ENCODE peak calls at places on chromosome 22, in four cellular contexts. S is HepG2, M is GM12878, O is K562. U is an unnamed sample.

GRCh38 chr22:37627545-37627944 is 11.9 kb upstream of the SH3BP1 start:
- DNase-seq in O (no peak), S (no peak), M (no peak), U (no peak)

GRCh38 chr22:31173386-31174145 is 13.6 kb downstream of the RNF185 start:
- DNase-seq in S (no peak), O (no peak), M (no peak), U (no peak)

GRCh38 chr22:24525416-24526037 is 29.4 kb downstream of the GUCD1 start:
- DNase-seq in O (peak; percentile 80), S (peak; percentile 92), M (peak; percentile 62), U (peak; percentile 84)

GRCh38 chr22:23827351-23827995 is 11.3 kb downstream of the DERL3 start:
- DNase-seq in O (no peak), S (no peak), M (no peak), U (no peak)

GRCh38 chr22:37965940-37966664 is 12.6 kb downstream of the POLR2F start:
- DNase-seq in M (no peak), O (no peak), S (peak; percentile 77), U (no peak)

GRCh38 chr22:42720263-42721044 is at the start of gene A4GALT:
- DNase-seq in M (no peak), O (peak; percentile 68), S (no peak), U (peak; percentile 45)

GRCh38 chr22:42185915-42186439 is 55.4 kb upstream of the CYP2D6 start:
- DNase-seq in M (no peak), S (no peak), O (no peak), U (no peak)

GRCh38 chr22:24427500-24428164 is at the start of gene ADORA2A:
- DNase-seq in S (no peak), O (no peak), M (peak; percentile 35), U (no peak)

GRCh38 chr22:17578129-17578754 is 14.9 kb downstream of the SLC25A18 start:
- DNase-seq in O (no peak), S (peak; percentile 21), M (no peak), U (no peak)

DNA sequence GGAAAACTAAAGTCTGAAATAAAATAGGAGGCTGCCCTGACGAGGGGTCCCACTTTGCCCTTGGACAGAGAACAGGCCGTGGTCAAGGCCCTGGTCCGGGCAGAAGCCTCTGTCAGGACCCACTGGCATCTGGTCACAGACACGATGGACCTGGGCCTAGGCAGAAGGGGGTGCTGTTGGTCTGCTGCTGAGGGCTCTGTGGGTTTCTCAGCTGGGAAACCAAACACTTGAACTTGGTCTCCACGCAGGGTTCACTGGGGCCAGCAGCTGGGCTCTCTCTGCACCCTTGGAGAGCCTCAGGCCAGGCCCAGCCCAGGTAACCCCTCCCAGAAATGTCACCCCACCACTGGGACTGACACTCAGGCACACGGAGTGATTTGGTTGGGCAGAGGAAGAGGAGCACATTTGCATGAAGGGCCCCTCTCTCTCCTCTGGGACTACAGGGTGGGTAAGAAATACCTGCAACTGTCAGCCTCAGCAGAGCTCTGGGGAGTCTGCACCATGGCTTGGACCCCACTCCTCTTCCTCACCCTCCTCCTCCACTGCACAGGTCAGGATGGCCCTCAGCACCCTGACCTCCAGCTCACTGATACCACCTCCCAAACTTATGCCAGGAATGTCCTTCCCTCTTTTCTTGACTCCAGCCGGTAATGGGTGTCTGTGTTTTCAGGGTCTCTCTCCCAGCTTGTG is 48.1 kb upstream of the TOP3B start:
- DNase-seq in M (peak; percentile 84), S (peak; percentile 13), O (peak; percentile 69), U (peak; percentile 51)
- TF ChIP-seq ETV6 in M (no peak), S (no peak), O (no peak), U (no peak)

GRCh38 chr22:27880778-27881394 is 38.2 kb downstream of the PITPNB start:
- DNase-seq in S (peak; percentile 56), M (no peak), O (no peak), U (no peak)
- TF ChIP-seq ETV6 in S (no peak), M (no peak), O (no peak), U (no peak)

GRCh38 chr22:35761037-35761436 is 43.4 kb downstream of the APOL5 start:
- DNase-seq in M (no peak), O (no peak), S (peak; percentile 20), U (no peak)
- TF ChIP-seq ETV6 in M (no peak), O (no peak), S (no peak), U (no peak)

DNA sequence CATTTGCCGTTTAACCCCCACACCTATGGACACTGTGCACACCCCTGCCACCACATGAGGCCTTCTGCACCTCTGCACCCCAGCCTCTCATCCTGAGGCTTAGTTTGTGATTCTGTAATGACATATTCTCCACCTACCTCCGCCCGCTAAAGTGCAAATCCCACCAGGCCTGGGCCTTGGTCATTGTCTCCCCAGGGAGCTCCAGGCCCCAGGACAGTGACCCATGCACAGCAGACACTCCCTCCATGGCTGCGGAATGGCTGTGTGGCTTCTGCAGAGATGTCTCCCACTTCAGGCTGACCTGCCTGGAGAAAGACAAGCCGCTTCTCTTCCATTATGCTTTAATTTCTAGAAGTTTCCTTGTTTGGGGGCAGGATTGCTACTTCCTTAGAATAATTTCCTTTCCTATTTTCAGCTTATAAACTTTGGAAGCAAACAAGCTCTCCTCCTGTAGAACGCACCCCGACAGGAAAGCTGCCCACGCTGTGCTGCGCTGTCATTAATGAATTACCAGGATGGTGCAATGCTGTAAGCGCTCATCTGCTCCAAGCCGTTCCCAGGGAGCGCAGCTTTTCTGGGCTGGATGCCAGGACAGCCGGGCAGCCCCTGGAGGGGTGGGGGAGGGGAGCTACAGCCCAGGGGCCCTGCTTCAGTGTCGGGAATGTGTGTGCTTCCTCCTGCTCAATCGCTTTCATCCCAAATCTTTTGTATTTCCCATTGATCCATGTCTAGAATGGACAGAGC is 618.0 kb downstream of the BRD1 start:
- DNase-seq in O (no peak), S (peak; percentile 78), M (no peak), U (peak; percentile 13)
- TF ChIP-seq ETV6 in O (no peak), S (no peak), M (no peak), U (no peak)

GRCh38 chr22:32650553-32651345 is 150.8 kb upstream of the TIMP3 start:
- DNase-seq in M (no peak), O (peak; percentile 14), S (no peak), U (no peak)

GRCh38 chr22:32649515-32650200 is 151.8 kb upstream of the TIMP3 start:
- DNase-seq in O (peak; percentile 11), M (no peak), S (no peak), U (no peak)

GRCh38 chr22:32644252-32645100 is 157.0 kb upstream of the TIMP3 start:
- DNase-seq in O (no peak), S (peak; percentile 98), M (no peak), U (no peak)

GRCh38 chr22:32646476-32646875 is 155.0 kb upstream of the TIMP3 start:
- DNase-seq in M (no peak), S (no peak), O (no peak), U (no peak)

GRCh38 chr22:32648486-32648885 is 153.0 kb upstream of the TIMP3 start:
- DNase-seq in M (no peak), S (no peak), O (no peak), U (no peak)
- TF ChIP-seq ETV6 in M (no peak), S (no peak), O (no peak), U (no peak)

DNA sequence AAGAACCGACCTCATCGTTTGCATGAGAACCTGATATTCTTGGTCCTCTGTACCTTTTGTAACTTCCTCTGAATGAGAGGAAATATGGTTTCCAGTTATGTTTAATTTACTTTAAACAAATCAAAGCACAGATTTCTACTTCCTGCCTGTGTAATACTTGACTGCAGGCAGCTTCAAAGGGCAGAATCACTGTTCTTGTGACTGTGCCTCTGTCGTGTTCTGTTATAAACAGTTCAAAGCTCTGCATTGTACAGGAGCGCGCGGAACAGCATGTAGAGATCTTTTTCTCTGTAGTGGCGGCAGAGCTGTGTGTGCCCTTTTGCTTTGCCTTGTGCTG is 73.2 kb upstream of the CLDN5 start:
- DNase-seq in M (no peak), S (peak; percentile 32), O (peak; percentile 26), U (no peak)
- TF ChIP-seq ETV6 in M (no peak), S (no peak), O (no peak), U (no peak)

DNA sequence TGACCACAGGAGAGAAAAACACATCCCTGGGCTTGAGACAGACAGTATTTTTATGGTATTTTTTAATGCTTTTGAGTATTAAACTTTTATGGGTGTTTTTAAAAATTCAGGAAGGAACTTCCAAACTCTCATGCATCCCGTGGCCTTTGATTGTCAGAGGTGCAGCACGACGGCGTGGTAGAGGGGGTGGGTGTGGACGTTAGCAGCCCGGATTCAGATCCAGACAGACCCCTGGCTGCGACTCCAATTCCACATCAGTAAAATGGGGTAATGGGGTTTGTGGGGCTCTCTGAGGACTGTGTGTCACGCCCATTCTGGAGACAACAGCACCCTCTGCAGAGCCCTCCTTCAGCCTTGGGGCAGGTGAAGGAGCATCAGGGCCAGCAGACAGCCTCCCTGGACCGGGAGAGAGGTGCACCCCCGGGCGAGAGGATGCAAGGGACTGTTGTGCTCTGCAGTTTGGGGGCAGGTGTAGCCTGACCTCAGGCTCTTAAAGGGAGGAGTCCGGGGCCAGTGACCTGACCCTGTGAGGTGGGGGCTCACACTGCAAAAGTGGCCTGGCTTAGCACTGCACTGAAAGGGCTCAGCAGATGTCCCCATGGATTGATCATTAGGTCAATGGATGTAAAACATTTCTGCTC is 1024.3 kb downstream of the TBC1D22A start:
- DNase-seq in O (no peak), M (no peak), S (no peak), U (no peak)
- TF ChIP-seq ETV6 in O (no peak), M (no peak), S (no peak), U (no peak)

GRCh38 chr22:26689553-26690301 is 32.3 kb downstream of the MIAT start:
- DNase-seq in S (no peak), M (no peak), O (no peak), U (no peak)
- TF ChIP-seq ETV6 in S (no peak), M (no peak), O (no peak), U (no peak)

GRCh38 chr22:47807506-47807905 is 1045.1 kb downstream of the TBC1D22A start:
- DNase-seq in M (no peak), S (no peak), O (no peak), U (no peak)

GRCh38 chr22:47806894-47807293 is 1044.4 kb downstream of the TBC1D22A start:
- DNase-seq in M (no peak), O (no peak), S (no peak), U (no peak)

GRCh38 chr22:47808886-47809620 is 1046.6 kb downstream of the TBC1D22A start:
- DNase-seq in O (no peak), M (no peak), S (no peak), U (no peak)

GRCh38 chr22:47810505-47811500 is 1048.4 kb downstream of the TBC1D22A start:
- DNase-seq in O (no peak), S (no peak), M (no peak), U (no peak)

GRCh38 chr22:47808236-47808845 is 1045.9 kb downstream of the TBC1D22A start:
- DNase-seq in S (no peak), M (no peak), O (no peak), U (no peak)
- TF ChIP-seq ETV6 in S (no peak), M (no peak), O (no peak), U (no peak)

U was measured in WTC11.